ENCODE peak calls at places on chromosomes 4 and X, in five cellular contexts. U is K562, Q is GM12878, A is HCT116, V is SK-N-SH. O is an unnamed sample.

GRCh38 chr4:100417565-100417964 is 100.3 kb downstream of the EMCN start:
- DNase-seq in V (peak; percentile 3), U (no peak), A (no peak), Q (no peak), O (no peak)

GRCh38 chr4:132316738-132317137 is 832.4 kb upstream of the PCDH10 start:
- DNase-seq in V (no peak), A (no peak), Q (no peak), U (no peak), O (no peak)

GRCh38 chr4:8391972-8392371 is 48.6 kb downstream of the ACOX3 start:
- DNase-seq in U (no peak), Q (peak; percentile 60), A (no peak), V (no peak), O (no peak)

GRCh38 chrX:40912576-40912975 is 172.7 kb upstream of the USP9X start:
- DNase-seq in U (no peak), A (no peak), V (no peak), Q (no peak), O (no peak)

GRCh38 chrX:123961268-123962005 is at the start of gene STAG2:
- DNase-seq in U (peak; percentile 62), A (peak; percentile 73), Q (peak; percentile 21), V (peak; percentile 66), O (peak; percentile 55)

GRCh38 chr4:175953960-175954521 is 111.6 kb upstream of the WDR17 start:
- DNase-seq in U (no peak), A (no peak), Q (no peak), V (no peak), O (no peak)

GRCh38 chr4:28373601-28374000 is 1513.0 kb downstream of the STIM2 start:
- DNase-seq in A (no peak), Q (no peak), V (no peak), U (no peak), O (no peak)

GRCh38 chrX:16113978-16114554 is 9.3 kb upstream of the GRPR start:
- DNase-seq in U (no peak), A (no peak), Q (no peak), V (no peak), O (no peak)

GRCh38 chrX:37871626-37872302 is 24.4 kb upstream of the DYNLT3 start:
- DNase-seq in Q (no peak), V (no peak), U (peak; percentile 31), A (peak; percentile 12), O (no peak)

GRCh38 chrX:25028726-25029125 is 13.0 kb upstream of the ARX start:
- DNase-seq in V (no peak), U (no peak), Q (no peak), A (no peak), O (no peak)

GRCh38 chr4:63582997-63583396 is 826.3 kb downstream of the TECRL start:
- DNase-seq in V (peak; percentile 32), A (no peak), Q (no peak), U (no peak), O (no peak)

GRCh38 chrX:153731845-153732215 is 7.2 kb downstream of the ABCD1 start:
- DNase-seq in A (no peak), Q (no peak), V (no peak), U (no peak), O (no peak)

GRCh38 chr4:41134581-41134980 is 79.8 kb downstream of the APBB2 start:
- DNase-seq in U (no peak), V (no peak), Q (no peak), A (no peak), O (peak; percentile 11)

GRCh38 chr4:41857225-41857624 is 78.0 kb upstream of the TMEM33 start:
- DNase-seq in Q (no peak), U (no peak), A (no peak), V (peak; percentile 69), O (no peak)

GRCh38 chrX:45344597-45344996 is 143.9 kb upstream of the DIPK2B start:
- DNase-seq in V (no peak), U (no peak), Q (no peak), A (no peak), O (no peak)

GRCh38 chrX:152907084-152907651 is 9.3 kb downstream of the ZNF185 start:
- DNase-seq in U (peak; percentile 48), Q (no peak), A (no peak), V (peak; percentile 81), O (no peak)

GRCh38 chrX:133633162-133633561 is 217.9 kb upstream of the GPC4 start:
- DNase-seq in Q (no peak), U (no peak), A (no peak), V (peak; percentile 4), O (no peak)

GRCh38 chrX:123849096-123849495 is 10.8 kb upstream of the XIAP start:
- DNase-seq in A (no peak), V (no peak), Q (no peak), U (no peak), O (no peak)

GRCh38 chr4:2804973-2805501 is 12.2 kb downstream of the SH3BP2 start:
- DNase-seq in A (no peak), U (no peak), Q (no peak), V (no peak), O (no peak)

GRCh38 chr4:48899950-48900349 is 6.6 kb downstream of the OCIAD2 start:
- DNase-seq in A (no peak), V (no peak), U (no peak), Q (no peak), O (no peak)

GRCh38 chrX:17182317-17182716 is 192.7 kb upstream of the NHS start:
- DNase-seq in A (no peak), V (no peak), Q (no peak), U (no peak), O (no peak)

GRCh38 chrX:36957425-36958328 is 50.5 kb upstream of the FAM47C start:
- DNase-seq in A (no peak), V (peak; percentile 36), Q (no peak), U (no peak), O (peak; percentile 49)

GRCh38 chr4:100147684-100148083 is 42.6 kb downstream of the DDIT4L start:
- DNase-seq in Q (no peak), V (no peak), U (no peak), A (no peak), O (no peak)

GRCh38 chrX:150968862-150969720 is 14.0 kb upstream of the HMGB3 start:
- DNase-seq in V (no peak), U (no peak), Q (no peak), A (no peak), O (peak; percentile 40)

GRCh38 chrX:24294619-24295018 is 19.2 kb downstream of the SUPT20HL2 start:
- DNase-seq in Q (no peak), A (no peak), V (peak; percentile 31), U (no peak), O (no peak)

GRCh38 chrX:106917830-106918500 is 2.2 kb upstream of the CLDN2 start:
- DNase-seq in A (peak; percentile 88), U (no peak), V (no peak), Q (no peak), O (no peak)

GRCh38 chr4:80134936-80135701 is 62.1 kb upstream of the ANTXR2 start:
- DNase-seq in A (no peak), U (no peak), Q (no peak), V (no peak), O (no peak)

GRCh38 chr4:159446266-159446976 is 343.5 kb downstream of the RAPGEF2 start:
- DNase-seq in V (peak; percentile 63), A (peak; percentile 61), Q (peak; percentile 26), U (peak; percentile 40), O (peak; percentile 42)

GRCh38 chr4:20565075-20565721 is 135.1 kb upstream of the PACRGL start:
- DNase-seq in Q (no peak), A (no peak), V (no peak), U (no peak), O (no peak)

GRCh38 chr4:12679217-12679616 is 804.9 kb downstream of the RAB28 start:
- DNase-seq in U (no peak), A (peak; percentile 2), Q (no peak), V (peak; percentile 0), O (no peak)

GRCh38 chr4:181957088-181957487 is 286.1 kb upstream of the TENM3 start:
- DNase-seq in Q (no peak), A (no peak), V (no peak), U (no peak), O (no peak)

DNA sequence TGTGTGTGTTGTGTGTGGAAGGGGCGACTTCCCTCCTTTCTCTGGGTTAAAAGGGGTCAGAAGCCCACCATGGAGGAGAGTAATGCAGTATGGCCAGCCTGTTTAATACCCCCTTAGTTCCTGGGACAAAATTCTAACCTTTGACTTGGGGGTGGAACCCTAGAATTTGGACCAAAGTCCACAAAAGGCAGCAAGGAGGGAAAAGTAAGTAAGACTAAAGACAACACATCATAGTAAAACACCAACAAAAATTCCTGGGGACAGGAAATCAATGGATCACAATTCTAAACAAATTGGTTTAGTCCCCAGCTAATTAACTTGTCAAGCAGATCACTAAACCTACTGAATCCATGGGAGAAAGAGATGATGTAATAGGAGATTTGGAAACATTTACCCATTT is 3.1 kb downstream of the AMOT start:
- DNase-seq in A (no peak), Q (no peak), V (no peak), U (no peak), O (no peak)
- H3K4me3 ChIP-seq in A (no peak overlapping the region), Q (no peak overlapping the region), V (no peak overlapping the region), U (no peak overlapping the region), O (no peak overlapping the region)

GRCh38 chr4:38661371-38661770 is 2.6 kb upstream of the KLF3 start:
- DNase-seq in U (no peak), V (no peak), Q (no peak), A (no peak), O (no peak)

GRCh38 chr4:38660838-38661237 is 3.2 kb upstream of the KLF3 start:
- DNase-seq in A (no peak), Q (no peak), U (no peak), V (no peak), O (no peak)

GRCh38 chr4:38663021-38663800 is 788 bp upstream of the KLF3 start:
- DNase-seq in Q (no peak), A (no peak), V (no peak), U (no peak), O (no peak)

GRCh38 chr4:38656111-38656510 is 7.9 kb upstream of the KLF3 start:
- DNase-seq in A (no peak), U (no peak), V (no peak), Q (no peak), O (no peak)

GRCh38 chr4:38659346-38659745 is 4.7 kb upstream of the KLF3 start:
- DNase-seq in A (no peak), Q (no peak), U (no peak), V (no peak), O (no peak)
- TF ChIP-seq YY1 in A (no peak), Q (no peak), U (no peak), V (no peak), O (no peak)

GRCh38 chr4:152959080-152959479 is 23.0 kb downstream of the FHDC1 start:
- DNase-seq in Q (no peak), A (no peak), V (no peak), U (no peak), O (no peak)
- H3K36me3 ChIP-seq in Q (no peaks in the 10 kb centered on the region), A (no peaks in the 10 kb centered on the region), V (no peaks in the 10 kb centered on the region), U (no peaks in the 10 kb centered on the region), O (peaks cover under 1% of the 10 kb centered on the region)

GRCh38 chrX:13891367-13892146 is 74.7 kb upstream of the GPM6B start:
- DNase-seq in U (no peak), Q (no peak), V (no peak), A (no peak), O (no peak)

GRCh38 chrX:13885591-13885990 is 68.7 kb upstream of the GPM6B start:
- DNase-seq in Q (no peak), V (no peak), A (no peak), U (no peak), O (no peak)

GRCh38 chrX:13890806-13891205 is 73.9 kb upstream of the GPM6B start:
- DNase-seq in A (no peak), V (no peak), U (no peak), Q (no peak), O (no peak)

GRCh38 chrX:13892856-13893255 is 76.0 kb upstream of the GPM6B start:
- DNase-seq in A (no peak), V (no peak), Q (no peak), U (no peak), O (no peak)

GRCh38 chrX:13888284-13888683 is 71.4 kb upstream of the GPM6B start:
- DNase-seq in U (no peak), V (no peak), Q (no peak), A (no peak), O (no peak)
- H3K4me3 ChIP-seq in U (no peak overlapping the region), V (no peak overlapping the region), Q (no peak overlapping the region), A (no peak overlapping the region), O (no peak overlapping the region)

O was measured in NT2/D1.